ENCODE peak calls at places on chromosomes 3 and 15, in five cellular contexts. E, L, N, A and S are unnamed samples.

GRCh38 chr3:128497305-128498126 is 4.5 kb upstream of the GATA2 start:
- DNase-seq in N (peak; percentile 78), E (peak; percentile 38), A (peak; percentile 84), L (peak; percentile 85), S (peak; percentile 95)

GRCh38 chr15:90103669-90104329 is 1.5 kb upstream of the IDH2 start:
- DNase-seq in N (no peak), A (no peak), E (no peak), L (no peak), S (no peak)

GRCh38 chr3:111045564-111045963 is 26.1 kb upstream of the NECTIN3 start:
- DNase-seq in A (no peak), N (no peak), E (peak; percentile 13), L (no peak), S (no peak)

GRCh38 chr15:78640840-78641733 is at the start of gene CHRNB4:
- DNase-seq in N (no peak), A (peak; percentile 91), L (no peak), E (peak; percentile 41), S (peak; percentile 84)

GRCh38 chr15:70308011-70308761 is 210.5 kb upstream of the TLE3 start:
- DNase-seq in A (no peak), E (no peak), L (no peak), N (no peak), S (peak; percentile 32)

GRCh38 chr3:44682182-44682896 is 30.1 kb upstream of the ZNF502 start:
- DNase-seq in L (no peak), N (no peak), A (no peak), E (peak; percentile 51), S (no peak)

GRCh38 chr3:20904674-20905073 is 718.7 kb upstream of the SGO1 start:
- DNase-seq in L (no peak), A (peak; percentile 10), E (no peak), N (no peak), S (no peak)

GRCh38 chr3:163490119-163490518 is 1588.2 kb downstream of the SI start:
- DNase-seq in A (peak; percentile 76), L (no peak), N (no peak), E (peak; percentile 32), S (no peak)

GRCh38 chr3:192802957-192803899 is 75.9 kb upstream of the FGF12 start:
- DNase-seq in N (no peak), A (peak; percentile 77), E (peak; percentile 77), L (no peak), S (no peak)

GRCh38 chr3:156400735-156401134 is 154.2 kb downstream of the SSR3 start:
- DNase-seq in L (no peak), N (no peak), E (no peak), A (no peak), S (no peak)

GRCh38 chr3:50136714-50137405 is 18.3 kb upstream of the SEMA3F start:
- DNase-seq in N (no peak), E (no peak), L (no peak), A (no peak), S (no peak)

GRCh38 chr3:55143928-55144671 is 216.2 kb upstream of the LRTM1 start:
- DNase-seq in N (no peak), E (peak; percentile 80), L (no peak), A (no peak), S (no peak)

GRCh38 chr3:72829701-72830100 is 18.5 kb downstream of the SHQ1 start:
- DNase-seq in A (no peak), E (no peak), L (no peak), N (no peak), S (no peak)

GRCh38 chr15:63981596-63982320 is 64.5 kb downstream of the DAPK2 start:
- DNase-seq in A (no peak), N (no peak), L (peak; percentile 28), E (no peak), S (no peak)

GRCh38 chr3:174101244-174101643 is 703.7 kb downstream of the NLGN1 start:
- DNase-seq in N (no peak), A (no peak), L (no peak), E (no peak), S (no peak)

GRCh38 chr3:16300881-16301359 is 35.9 kb downstream of the OXNAD1 start:
- DNase-seq in L (no peak), A (no peak), N (no peak), E (no peak), S (peak; percentile 47)

GRCh38 chr3:52090131-52090548 is 33.8 kb upstream of the DUSP7 start:
- DNase-seq in E (peak; percentile 88), N (no peak), A (no peak), L (peak; percentile 60), S (no peak)

GRCh38 chr15:68166847-68167246 is 38.3 kb downstream of the CALML4 start:
- DNase-seq in L (no peak), E (no peak), A (no peak), N (no peak), S (no peak)

GRCh38 chr3:51966486-51966885 is 768 bp downstream of the PCBP4 start:
- DNase-seq in E (no peak), N (no peak), L (no peak), A (no peak), S (no peak)

GRCh38 chr3:72405943-72406585 is 442.2 kb downstream of the SHQ1 start:
- DNase-seq in N (no peak), A (no peak), L (no peak), E (peak; percentile 57), S (no peak)

GRCh38 chr15:84862214-84862975 is 22.1 kb upstream of the SLC28A1 start:
- DNase-seq in E (no peak), L (no peak), N (no peak), A (no peak), S (no peak)

GRCh38 chr3:70621451-70621850 is 309.0 kb upstream of the MDFIC2 start:
- DNase-seq in A (no peak), E (no peak), L (no peak), N (no peak), S (no peak)

GRCh38 chr3:165545059-165545458 is 292.2 kb downstream of the BCHE start:
- DNase-seq in L (no peak), E (no peak), A (no peak), N (no peak), S (no peak)

GRCh38 chr3:143035466-143036214 is 34.3 kb downstream of the U2SURP start:
- DNase-seq in N (no peak), A (no peak), L (no peak), E (peak; percentile 63), S (no peak)

GRCh38 chr15:31870336-31871158 is 159.8 kb upstream of the CHRNA7 start:
- DNase-seq in N (peak; percentile 90), A (peak; percentile 88), L (peak; percentile 94), E (peak; percentile 84), S (peak; percentile 98)

GRCh38 chr15:31867536-31868442 is 162.5 kb upstream of the CHRNA7 start:
- DNase-seq in A (peak; percentile 81), L (peak; percentile 76), E (peak; percentile 65), N (peak; percentile 62), S (peak; percentile 88)

GRCh38 chr15:31871159-31871886 is 159.0 kb upstream of the CHRNA7 start:
- DNase-seq in N (no peak), E (peak; percentile 0), L (no peak), A (peak; percentile 17), S (no peak)

GRCh38 chr15:31871887-31872281 is 158.4 kb upstream of the CHRNA7 start:
- DNase-seq in L (no peak), N (no peak), E (no peak), A (no peak), S (no peak)

DNA sequence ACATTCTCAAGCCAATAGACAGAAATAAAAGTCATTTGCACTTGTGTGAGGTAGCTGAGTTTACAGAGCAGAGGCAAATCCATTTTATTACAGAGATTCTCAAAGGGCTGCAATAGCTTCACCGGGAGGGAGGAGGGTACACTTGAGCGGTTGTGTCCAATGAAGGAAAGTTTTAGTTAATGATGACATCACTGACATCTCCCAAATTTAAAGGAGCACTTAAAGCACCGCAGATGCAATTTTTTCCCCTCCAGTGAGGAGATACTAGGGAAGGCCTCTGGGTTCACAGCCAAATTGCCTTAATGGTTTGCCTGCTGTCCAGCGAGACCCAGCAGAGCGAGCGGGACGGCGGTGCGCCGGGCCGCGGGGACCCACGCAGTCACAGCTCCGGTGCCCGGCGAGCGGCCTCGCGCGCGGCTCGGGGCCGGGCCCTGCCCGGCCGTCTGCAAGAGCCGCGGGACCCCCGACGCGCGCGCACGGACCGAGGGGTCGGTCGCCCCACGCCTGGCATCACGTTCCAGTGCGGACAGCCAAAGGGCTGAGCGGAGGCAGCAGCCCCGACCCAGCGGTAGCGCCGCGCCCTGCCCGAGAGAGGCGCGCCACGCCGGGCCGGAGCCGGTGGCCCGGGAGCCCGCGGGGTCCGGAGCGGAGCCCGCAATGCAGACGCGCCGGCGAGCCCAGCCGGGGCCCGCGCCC is 160.5 kb upstream of the CHRNA7 start:
- DNase-seq in A (peak; percentile 29), L (no peak), E (peak; percentile 3), N (peak; percentile 28), S (peak; percentile 89)
- H3K27me3 ChIP-seq in A (peaks cover 17% of the 10 kb centered on the region), L (no peaks in the 10 kb centered on the region), E (peaks cover 18% of the 10 kb centered on the region), N (no peaks in the 10 kb centered on the region), S (no peaks in the 10 kb centered on the region)

DNA sequence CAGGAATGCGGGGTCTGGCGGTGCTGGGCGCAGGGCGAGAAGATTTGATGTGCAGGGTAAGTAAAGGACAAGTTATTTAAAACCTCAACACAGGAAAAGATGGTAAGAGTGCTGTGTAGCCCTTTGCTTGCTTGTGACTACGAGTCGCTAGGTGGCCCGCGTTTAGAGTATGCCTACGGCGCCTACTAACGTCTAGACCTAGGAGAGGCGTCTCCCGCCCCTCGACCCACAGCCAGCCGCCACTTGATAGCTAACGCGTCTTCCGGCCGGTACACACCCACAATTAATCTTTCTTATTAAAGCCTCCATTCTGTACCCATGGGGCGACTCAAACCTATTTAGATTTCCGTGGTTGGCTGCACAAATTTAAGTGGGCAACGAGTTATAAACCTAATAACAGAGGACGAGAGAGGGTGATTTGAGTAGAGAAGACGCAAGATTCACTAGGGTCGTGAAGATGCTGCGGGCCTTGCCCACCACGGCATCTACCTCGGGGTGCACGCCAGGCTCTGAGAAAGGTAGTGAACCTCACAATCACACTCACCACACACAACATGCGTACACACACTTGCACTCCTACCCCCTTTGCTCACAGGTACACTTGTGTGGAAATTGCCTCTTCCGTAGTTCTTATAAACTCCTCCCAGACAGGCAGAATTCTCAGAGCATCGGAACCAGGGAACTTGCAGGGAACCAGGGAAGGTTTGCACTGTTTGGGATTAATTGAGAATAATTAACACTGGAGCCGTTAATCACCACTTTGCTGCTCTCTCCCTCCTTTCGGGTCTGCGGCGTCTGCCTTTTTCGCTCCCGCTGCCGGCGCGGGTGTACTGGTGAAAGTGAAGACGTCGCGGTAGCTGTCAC is 12.1 kb downstream of the SOX2 start:
- DNase-seq in A (peak; percentile 79), L (no peak), E (no peak), N (no peak), S (peak; percentile 46)
- H3K27me3 ChIP-seq in A (peaks cover 68% of the 10 kb centered on the region), L (peaks cover 81% of the 10 kb centered on the region), E (peaks cover 100% of the 10 kb centered on the region), N (peaks cover 100% of the 10 kb centered on the region), S (peaks cover 72% of the 10 kb centered on the region)

GRCh38 chr15:45635763-45636292 is 999 bp downstream of the SQOR start:
- DNase-seq in E (no peak), A (no peak), N (no peak), L (no peak), S (no peak)
- H3K27me3 ChIP-seq in E (peaks cover 96% of the 10 kb centered on the region), A (peaks cover 47% of the 10 kb centered on the region), N (no peaks in the 10 kb centered on the region), L (no peaks in the 10 kb centered on the region), S (no peaks in the 10 kb centered on the region)

GRCh38 chr3:184474907-184475306 is 86.7 kb upstream of the EPHB3 start:
- DNase-seq in A (no peak), N (no peak), E (no peak), L (no peak), S (no peak)

GRCh38 chr3:184467171-184467570 is 87.3 kb downstream of the CHRD start:
- DNase-seq in A (no peak), N (no peak), E (no peak), L (no peak), S (no peak)

GRCh38 chr3:184471439-184471838 is 90.1 kb upstream of the EPHB3 start:
- DNase-seq in A (no peak), E (no peak), L (no peak), N (no peak), S (no peak)

GRCh38 chr3:184477940-184478339 is 83.6 kb upstream of the EPHB3 start:
- DNase-seq in A (no peak), E (no peak), N (no peak), L (no peak), S (no peak)

GRCh38 chr3:184472723-184473419 is 88.7 kb upstream of the EPHB3 start:
- DNase-seq in A (no peak), N (no peak), E (no peak), L (no peak), S (peak; percentile 52)
- H3K27me3 ChIP-seq in A (no peaks in the 10 kb centered on the region), N (no peaks in the 10 kb centered on the region), E (peaks cover 3% of the 10 kb centered on the region), L (no peaks in the 10 kb centered on the region), S (no peaks in the 10 kb centered on the region)